ENCODE peak calls at places on chromosomes 12 and 14, in nine cellular contexts. C is HepG2; Z is A549; L is left lung; N is upper lobe of left lung; T is CD4-positive, alpha-beta T cell; F is omental fat pad; U is body of pancreas; S is activated B cell treated with CpG ODN at 0.5 μM for 24 hours. V is an unnamed sample.

GRCh38 chr12:28173440-28173839 is 16.8 kb upstream of the CCDC91 start:
- ATAC-seq in C (no peak), Z (no peak), L (no peak), N (no peak), T (no peak), F (no peak), U (no peak), S (no peak), V (no peak)

GRCh38 chr12:101628669-101629068 is 33.9 kb downstream of the MYBPC1 start:
- ATAC-seq in C (no peak), Z (no peak), L (no peak), N (no peak), T (no peak), F (no peak), U (no peak), S (no peak), V (no peak)

GRCh38 chr12:108618079-108618952 is 15.4 kb downstream of the SELPLG start:
- ATAC-seq in C (peak; percentile 88), Z (peak; percentile 81), L (peak; percentile 92), N (peak; percentile 89), T (peak; percentile 54), F (peak; percentile 74), U (peak; percentile 81), S (peak; percentile 40), V (peak; percentile 79)

GRCh38 chr14:95021588-95021987 is 135.7 kb downstream of the DICER1 start:
- ATAC-seq in C (no peak), Z (no peak), L (no peak), N (no peak), T (no peak), F (no peak), U (no peak), S (no peak), V (no peak)

GRCh38 chr14:95072310-95072709 is 85.0 kb downstream of the DICER1 start:
- ATAC-seq in C (no peak), Z (no peak), L (no peak), N (no peak), T (no peak), F (no peak), U (no peak), S (no peak), V (no peak)

GRCh38 chr12:124404162-124404561 is 109.3 kb downstream of the RFLNA start:
- ATAC-seq in C (no peak), Z (no peak), L (no peak), N (peak; percentile 18), T (no peak), F (no peak), U (no peak), S (no peak), V (no peak)

GRCh38 chr14:55814873-55815272 is 234.9 kb downstream of the KTN1 start:
- ATAC-seq in C (no peak), Z (no peak), L (peak; percentile 87), N (peak; percentile 39), T (no peak), F (no peak), U (no peak), S (no peak), V (no peak)

GRCh38 chr14:36513451-36514277 is 6.4 kb downstream of the NKX2-1 start:
- ATAC-seq in C (no peak), Z (no peak), L (peak; percentile 61), N (peak; percentile 18), T (no peak), F (no peak), U (no peak), S (no peak), V (no peak)

GRCh38 chr12:53474819-53475218 is 22.9 kb downstream of the PCBP2 start:
- ATAC-seq in C (no peak), Z (no peak), L (no peak), N (no peak), T (peak; percentile 40), F (no peak), U (no peak), S (no peak), V (no peak)

GRCh38 chr12:15794836-15795235 is 5.6 kb upstream of the EPS8 start:
- ATAC-seq in C (no peak), Z (no peak), L (no peak), N (no peak), T (no peak), F (no peak), U (no peak), S (no peak), V (no peak)

GRCh38 chr12:15794196-15794595 is 5.0 kb upstream of the EPS8 start:
- ATAC-seq in C (no peak), Z (no peak), L (no peak), N (no peak), T (no peak), F (no peak), U (no peak), S (no peak), V (no peak)

GRCh38 chr12:15788266-15789214 is 648 bp downstream of the EPS8 start:
- ATAC-seq in C (peak; percentile 64), Z (peak; percentile 64), L (peak; percentile 54), N (peak; percentile 53), T (peak; percentile 28), F (peak; percentile 55), U (peak; percentile 62), S (peak; percentile 22), V (peak; percentile 27)

GRCh38 chr12:15787801-15788200 is 1.4 kb downstream of the EPS8 start:
- ATAC-seq in C (no peak), Z (no peak), L (no peak), N (no peak), T (no peak), F (no peak), U (no peak), S (no peak), V (no peak)

GRCh38 chr12:15789215-15790171 is at the start of gene EPS8:
- ATAC-seq in C (peak; percentile 90), Z (peak; percentile 87), L (peak; percentile 91), N (peak; percentile 97), T (peak; percentile 92), F (peak; percentile 96), U (peak; percentile 94), S (peak; percentile 96), V (peak; percentile 97)
- TF ChIP-seq CTCF in C (no peak), Z (no peak), L (no peak), N (no peak), T (no peak), F (no peak), U (no peak), S (no peak), V (peak; percentile 1)

GRCh38 chr12:50315803-50316202 is 32.5 kb upstream of the LIMA1 start:
- ATAC-seq in C (no peak), Z (no peak), L (peak; percentile 25), N (no peak), T (no peak), F (no peak), U (no peak), S (no peak), V (no peak)

GRCh38 chr12:50317198-50317597 is 33.9 kb upstream of the LIMA1 start:
- ATAC-seq in C (no peak), Z (no peak), L (no peak), N (no peak), T (no peak), F (no peak), U (no peak), S (no peak), V (no peak)

GRCh38 chr12:50309950-50310349 is 26.6 kb upstream of the LIMA1 start:
- ATAC-seq in C (no peak), Z (no peak), L (no peak), N (no peak), T (no peak), F (no peak), U (no peak), S (no peak), V (no peak)

GRCh38 chr12:50313256-50313931 is 30.1 kb upstream of the LIMA1 start:
- ATAC-seq in C (no peak), Z (no peak), L (no peak), N (no peak), T (no peak), F (no peak), U (no peak), S (no peak), V (no peak)

GRCh38 chr12:50314629-50315312 is 31.5 kb upstream of the LIMA1 start:
- ATAC-seq in C (no peak), Z (no peak), L (peak; percentile 76), N (peak; percentile 47), T (no peak), F (no peak), U (no peak), S (no peak), V (no peak)
- TF ChIP-seq CTCF in C (peak; percentile 77), Z (peak; percentile 78), L (peak; percentile 22), N (peak; percentile 29), T (peak; percentile 52), F (no peak), U (peak; percentile 49), S (no peak), V (no peak)

DNA sequence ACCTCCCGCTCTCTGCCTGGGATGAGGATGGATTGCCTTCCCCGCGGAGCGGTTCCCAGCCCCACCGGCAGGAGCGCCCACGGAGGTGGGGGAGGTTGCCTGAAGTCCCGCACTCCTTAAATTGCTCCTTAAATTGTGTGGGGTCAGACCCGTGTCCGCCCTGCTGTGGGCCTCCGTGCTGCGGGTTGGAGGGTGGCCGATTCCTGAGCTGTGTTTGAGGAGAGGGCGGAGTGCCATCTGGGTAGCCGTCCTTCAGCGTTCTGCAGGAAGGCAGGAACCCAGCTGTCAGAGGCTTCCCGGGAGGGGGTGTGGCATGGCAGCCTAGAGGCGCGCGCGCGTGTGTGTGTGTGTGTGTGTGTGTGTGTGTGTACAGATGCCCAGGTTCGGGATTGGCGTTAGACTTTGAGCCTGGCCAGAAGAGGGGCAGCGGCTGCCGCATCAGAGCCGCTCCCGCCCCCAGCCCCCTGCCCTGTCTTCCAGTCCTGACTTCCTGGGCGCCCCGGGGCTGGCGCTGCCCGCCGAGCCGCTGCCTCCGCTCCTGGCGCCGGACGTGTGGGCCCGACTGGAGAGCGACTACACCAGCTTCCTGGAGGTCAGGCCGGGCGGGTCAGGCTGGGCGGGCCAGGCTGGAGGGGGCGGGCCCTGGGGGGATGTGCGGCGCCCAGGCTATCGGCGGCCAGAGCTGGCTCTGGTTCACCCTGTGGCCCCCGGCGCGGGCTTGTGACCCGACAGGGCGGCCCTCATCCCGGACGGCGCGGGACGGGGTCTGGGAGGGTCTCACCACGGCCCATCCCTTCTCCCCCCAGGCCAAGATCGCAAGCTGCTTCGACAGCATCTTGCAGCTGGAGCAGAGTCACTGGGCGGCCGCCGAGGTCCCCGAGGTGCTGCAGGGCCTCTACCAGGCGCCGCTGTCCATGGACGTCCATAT is 9.2 kb downstream of the EXOC3L4 start:
- ATAC-seq in C (peak; percentile 58), Z (peak; percentile 61), L (peak; percentile 49), N (peak; percentile 64), T (no peak), F (peak; percentile 24), U (peak; percentile 27), S (no peak), V (peak; percentile 46)
- TF ChIP-seq CTCF in C (peak; percentile 35), Z (peak; percentile 8), L (peak; percentile 27), N (peak; percentile 8), T (no peak), F (no peak), U (no peak), S (no peak), V (peak; percentile 24)

DNA sequence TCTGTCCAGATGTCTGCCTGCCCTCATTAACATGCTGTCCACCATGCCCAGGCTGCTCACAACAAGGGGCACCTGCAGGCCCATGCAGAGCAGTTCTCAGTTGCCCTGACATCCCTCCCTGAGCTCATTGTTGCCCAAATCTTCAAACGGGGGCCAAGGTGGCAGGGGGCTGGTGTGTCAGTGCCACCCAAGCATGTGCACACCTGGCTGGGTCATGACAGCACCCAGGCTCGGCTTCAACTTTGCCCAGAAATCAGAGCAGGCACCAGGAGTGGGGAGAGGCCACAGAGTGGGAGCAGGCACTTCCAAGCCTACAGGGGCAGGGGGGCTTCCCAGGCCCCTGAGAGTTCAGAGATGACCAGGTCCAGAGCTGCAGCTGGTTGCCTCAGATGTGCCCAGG is 18.6 kb upstream of the LGR5 start:
- ATAC-seq in C (no peak), Z (no peak), L (no peak), N (no peak), T (no peak), F (no peak), U (no peak), S (no peak), V (no peak)
- TF ChIP-seq CTCF in C (no peak), Z (no peak), L (no peak), N (no peak), T (no peak), F (no peak), U (no peak), S (no peak), V (no peak)

V was measured in gastroesophageal sphincter.